ENCODE peak calls at places on chromosomes 7 and 10, in six cellular contexts. K is AG10803, L is neural progenitor cell, P is tibial artery, Z is cardiac muscle cell, G is breast epithelium. T is an unnamed sample.
A peak's percentile ranks its signal among the peaks of the same experiment; 100 is the strongest.

GRCh38 chr10:8919291-8919690 is 864.8 kb downstream of the GATA3 start:
- DNase-seq in L (no peak), K (no peak), Z (no peak), G (no peak), P (no peak), T (no peak)

GRCh38 chr7:134856692-134857091 is 77.3 kb downstream of the CALD1 start:
- DNase-seq in Z (peak; percentile 21), P (no peak), L (no peak), G (no peak), K (peak; percentile 43), T (no peak)

GRCh38 chr7:74290999-74291441 is 1.8 kb downstream of the CLIP2 start:
- DNase-seq in P (no peak), K (no peak), G (no peak), L (no peak), Z (no peak), T (no peak)

GRCh38 chr7:67137464-67137863 is 140.8 kb downstream of the TYW1 start:
- DNase-seq in L (no peak), Z (no peak), G (no peak), K (peak; percentile 12), P (no peak), T (no peak)

GRCh38 chr10:114388275-114388674 is 16.0 kb downstream of the AFAP1L2 start:
- DNase-seq in Z (no peak), L (no peak), G (no peak), K (no peak), P (no peak), T (no peak)

GRCh38 chr10:124460144-124460543 is 1.5 kb upstream of the LHPP start:
- DNase-seq in G (no peak), P (no peak), Z (no peak), K (no peak), L (no peak), T (no peak)

GRCh38 chr10:77417806-77418205 is 219.8 kb downstream of the KCNMA1 start:
- DNase-seq in Z (no peak), L (no peak), K (no peak), P (peak; percentile 53), G (no peak), T (no peak)

GRCh38 chr7:33410266-33410665 is 280.9 kb downstream of the BBS9 start:
- DNase-seq in Z (no peak), K (no peak), L (no peak), P (no peak), G (no peak), T (no peak)

GRCh38 chr10:114166053-114166452 is 8.0 kb downstream of the CCDC186 start:
- DNase-seq in G (no peak), K (no peak), P (no peak), Z (peak; percentile 55), L (no peak), T (no peak)

GRCh38 chr10:28975891-28976471 is 298.7 kb downstream of the BAMBI start:
- DNase-seq in G (no peak), P (no peak), L (peak; percentile 34), Z (peak; percentile 78), K (no peak), T (no peak)

GRCh38 chr10:102593074-102593803 is 51.0 kb upstream of the TRIM8 start:
- DNase-seq in L (no peak), Z (no peak), P (no peak), K (peak; percentile 53), G (no peak), T (no peak)

GRCh38 chr7:332646-333398 is 42.9 kb downstream of the FOXL3 start:
- DNase-seq in L (peak; percentile 88), G (peak; percentile 80), Z (peak; percentile 66), K (peak; percentile 24), P (no peak), T (peak; percentile 73)

GRCh38 chr7:5694221-5694754 is 87.2 kb downstream of the RNF216 start:
- DNase-seq in G (no peak), P (no peak), Z (peak; percentile 81), L (no peak), K (peak; percentile 96), T (no peak)

GRCh38 chr7:157576415-157576814 is 239.6 kb downstream of the DNAJB6 start:
- DNase-seq in L (no peak), G (no peak), P (no peak), Z (no peak), K (no peak), T (peak; percentile 21)

GRCh38 chr10:34299105-34299611 is 515.9 kb downstream of the PARD3 start:
- DNase-seq in K (peak; percentile 35), P (no peak), Z (peak; percentile 53), L (no peak), G (no peak), T (no peak)

GRCh38 chr7:44961844-44962482 is 16.9 kb downstream of the MYO1G start:
- DNase-seq in P (no peak), L (no peak), K (no peak), Z (no peak), G (no peak), T (no peak)

GRCh38 chr7:127713758-127714157 is 61.8 kb downstream of the SND1 start:
- DNase-seq in Z (no peak), G (no peak), K (no peak), L (no peak), P (no peak), T (no peak)

GRCh38 chr10:46282460-46283216 is 4.2 kb upstream of the ANTXRL start:
- DNase-seq in L (peak; percentile 70), Z (peak; percentile 90), K (peak; percentile 85), G (peak; percentile 62), P (peak; percentile 84), T (peak; percentile 58)

GRCh38 chr7:128407751-128408708 is 1.8 kb downstream of the IMPDH1 start:
- DNase-seq in P (no peak), L (peak; percentile 52), K (no peak), Z (peak; percentile 34), G (no peak), T (no peak)

GRCh38 chr10:107437921-107438320 is 273.4 kb upstream of the SORCS1 start:
- DNase-seq in K (no peak), G (no peak), Z (no peak), P (no peak), L (no peak), T (no peak)

GRCh38 chr7:139714163-139714901 is 63.5 kb downstream of the HIPK2 start:
- DNase-seq in P (no peak), Z (no peak), G (no peak), K (no peak), L (peak; percentile 26), T (peak; percentile 42)

GRCh38 chr10:14478639-14479038 is 147.9 kb upstream of the FRMD4A start:
- DNase-seq in Z (peak; percentile 86), L (peak; percentile 82), G (peak; percentile 57), K (peak; percentile 84), P (peak; percentile 54), T (no peak)

GRCh38 chr10:85671530-85671929 is 695.1 kb downstream of the GRID1 start:
- DNase-seq in P (no peak), L (no peak), K (no peak), G (no peak), Z (no peak), T (no peak)

GRCh38 chr7:99614495-99614894 is 2.3 kb upstream of the ZSCAN25 start:
- DNase-seq in P (no peak), G (no peak), K (no peak), L (no peak), Z (no peak), T (no peak)

GRCh38 chr7:99617187-99617781 is 538 bp downstream of the ZSCAN25 start:
- DNase-seq in L (peak; percentile 12), G (no peak), Z (no peak), K (no peak), P (no peak), T (no peak)

GRCh38 chr7:99615989-99616358 is 772 bp upstream of the ZSCAN25 start:
- DNase-seq in K (no peak), Z (no peak), P (no peak), L (no peak), G (no peak), T (no peak)

GRCh38 chr7:99618726-99619125 is 2.0 kb downstream of the ZSCAN25 start:
- DNase-seq in G (no peak), L (no peak), K (peak; percentile 55), Z (no peak), P (no peak), T (no peak)

GRCh38 chr7:99616359-99617186 is at the start of gene ZSCAN25:
- DNase-seq in K (peak; percentile 92), Z (peak; percentile 94), L (peak; percentile 96), G (peak; percentile 75), P (peak; percentile 82), T (peak; percentile 78)
- TF ChIP-seq CTCF in K (peak; percentile 51), Z (peak; percentile 46), L (peak; percentile 65), G (no peak), P (no peak), T (no peak)

DNA sequence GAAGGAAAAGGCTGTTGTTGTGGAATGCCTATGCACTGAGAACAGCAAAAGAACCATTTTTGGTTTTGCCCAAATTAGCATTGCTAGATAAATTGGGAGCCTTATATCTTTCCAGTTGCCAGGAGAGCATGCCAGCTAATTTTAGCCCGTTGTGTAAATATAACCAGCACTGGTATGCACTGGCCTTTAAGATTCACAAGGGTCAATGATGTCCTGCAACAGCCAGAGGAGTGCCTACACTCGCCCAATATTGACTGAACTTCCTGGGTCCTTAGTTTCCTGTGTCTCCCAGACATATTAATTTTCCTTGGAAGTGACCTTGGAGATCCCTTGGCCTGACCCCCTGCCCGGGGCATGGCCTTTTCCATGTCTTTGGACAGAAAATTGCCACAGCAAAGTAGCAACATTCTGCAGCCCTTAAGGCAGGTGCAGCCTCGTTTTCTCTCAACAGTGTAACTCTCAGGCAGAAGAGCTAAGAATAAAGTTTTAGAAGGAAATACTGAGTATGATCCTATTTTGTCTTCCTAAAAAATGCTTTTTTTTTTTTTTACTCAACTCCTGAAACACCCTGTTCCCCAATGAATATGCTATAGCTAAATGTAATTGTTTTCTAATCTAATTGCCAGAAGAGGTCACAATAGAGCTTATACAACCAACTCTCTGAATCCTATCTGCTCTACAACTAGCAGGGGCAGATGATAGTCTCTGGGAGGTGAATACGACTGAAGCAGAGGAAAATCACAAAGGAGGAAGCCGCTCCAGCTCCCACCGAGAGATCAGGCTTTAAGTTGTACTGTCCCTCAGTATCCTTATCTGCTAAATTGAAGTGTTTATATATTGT is 131.9 kb upstream of the PCGF5 start:
- DNase-seq in L (no peak), K (peak; percentile 27), P (no peak), Z (peak; percentile 45), G (no peak), T (no peak)
- TF ChIP-seq CTCF in L (no peak), K (peak; percentile 27), P (no peak), Z (peak; percentile 18), G (no peak), T (no peak)

GRCh38 chr10:230758-231157 is 95.5 kb downstream of the ZMYND11 start:
- DNase-seq in L (peak; percentile 19), Z (no peak), K (no peak), P (no peak), G (no peak), T (no peak)
- TF ChIP-seq CTCF in L (peak; percentile 62), Z (peak; percentile 38), K (peak; percentile 43), P (no peak), G (no peak), T (no peak)

GRCh38 chr7:112781110-112781509 is 9.1 kb downstream of the TMEM168 start:
- DNase-seq in L (no peak), G (no peak), K (no peak), Z (no peak), P (no peak), T (no peak)

GRCh38 chr7:112781558-112781957 is 8.6 kb downstream of the TMEM168 start:
- DNase-seq in K (no peak), Z (no peak), P (no peak), L (no peak), G (no peak), T (no peak)

GRCh38 chr7:112777406-112777805 is 12.8 kb downstream of the TMEM168 start:
- DNase-seq in K (no peak), P (no peak), Z (no peak), L (no peak), G (no peak), T (no peak)

GRCh38 chr7:112779667-112780066 is 10.5 kb downstream of the TMEM168 start:
- DNase-seq in K (no peak), P (no peak), L (no peak), Z (no peak), G (no peak), T (no peak)

GRCh38 chr7:112782498-112782897 is 7.7 kb downstream of the TMEM168 start:
- DNase-seq in G (no peak), P (no peak), Z (no peak), K (no peak), L (no peak), T (no peak)
- TF ChIP-seq CTCF in G (no peak), P (no peak), Z (no peak), K (no peak), L (no peak), T (no peak)

T was measured in activated B cell treated with CpG ODN at 0.5 μM for 24 hours.